ENCODE peak calls at places on chromosomes 11 and 22, in nine cellular contexts. D is CD8-positive, alpha-beta T cell; V is progenitor cell of endocrine pancreas; Y is IMR-90; T is GM13977; B is transverse colon; W is neural progenitor cell; I is cardiac muscle cell; J is type B pancreatic cell. U is an unnamed sample.

GRCh38 chr11:116771935-116772334 is 852 bp downstream of the BUD13 start:
- DNase-seq in I (no peak), Y (no peak), B (no peak), W (no peak), V (no peak), T (no peak), D (no peak), J (no peak), U (no peak)

GRCh38 chr11:113332638-113333329 is 18.4 kb downstream of the TTC12 start:
- DNase-seq in Y (no peak), D (no peak), I (no peak), B (no peak), V (no peak), W (no peak), T (peak), J (no peak), U (no peak)

GRCh38 chr22:44940121-44940520 is 69.7 kb downstream of the PHF21B start:
- DNase-seq in J (no peak), T (no peak), W (peak), Y (no peak), B (no peak), V (no peak), I (no peak), D (no peak), U (no peak)

GRCh38 chr11:57320719-57321387 is 3.9 kb downstream of the TNKS1BP1 start:
- DNase-seq in V (no peak), B (peak), I (no peak), D (no peak), W (no peak), J (no peak), Y (no peak), T (no peak), U (no peak)

GRCh38 chr11:82718307-82718706 is 15.4 kb downstream of the FAM181B start:
- DNase-seq in J (no peak), D (no peak), W (peak), Y (peak), I (peak), V (no peak), T (peak), B (no peak), U (peak)

GRCh38 chr11:103367650-103368049 is 258.4 kb downstream of the DYNC2H1 start:
- DNase-seq in W (no peak), T (no peak), I (no peak), D (no peak), J (no peak), V (no peak), Y (no peak), B (no peak), U (no peak)

GRCh38 chr11:6200975-6201374 is 2.0 kb downstream of the OR52W1 start:
- DNase-seq in J (no peak), V (no peak), B (peak), Y (no peak), D (no peak), W (no peak), T (no peak), I (peak), U (no peak)

GRCh38 chr22:31122532-31123291 is at the start of gene INPP5J:
- DNase-seq in T (no peak), Y (peak), J (no peak), W (peak), D (no peak), I (peak), B (peak), V (peak), U (peak)

GRCh38 chr11:63569570-63569969 is 6.4 kb upstream of the PLAAT2 start:
- DNase-seq in J (no peak), D (no peak), B (no peak), T (no peak), Y (no peak), W (no peak), V (no peak), I (no peak), U (no peak)

GRCh38 chr22:42962295-42963230 is 52.4 kb downstream of the PACSIN2 start:
- DNase-seq in D (no peak), W (no peak), B (peak), Y (peak), T (no peak), V (no peak), J (no peak), I (peak), U (no peak)

GRCh38 chr22:37482244-37482643 is 3.9 kb downstream of the MFNG start:
- DNase-seq in W (no peak), V (no peak), Y (peak), J (no peak), I (no peak), D (no peak), B (no peak), T (no peak), U (no peak)

GRCh38 chr11:103420593-103420992 is 311.4 kb downstream of the DYNC2H1 start:
- DNase-seq in I (no peak), W (no peak), J (no peak), B (no peak), V (no peak), Y (peak), T (no peak), D (no peak), U (no peak)

GRCh38 chr11:109853156-109853776 is 239.9 kb upstream of the ZC3H12C start:
- DNase-seq in B (no peak), D (no peak), J (no peak), V (no peak), W (peak), T (peak), I (peak), Y (peak), U (peak)

GRCh38 chr11:130580372-130580771 is 131.9 kb downstream of the ADAMTS15 start:
- DNase-seq in B (no peak), W (peak), V (no peak), I (peak), T (no peak), D (no peak), J (no peak), Y (peak), U (peak)

GRCh38 chr22:46929046-46929688 is 166.7 kb downstream of the TBC1D22A start:
- DNase-seq in J (no peak), Y (peak), V (no peak), D (no peak), B (no peak), W (no peak), I (no peak), T (no peak), U (no peak)

GRCh38 chr11:133362156-133362555 is 170.1 kb downstream of the OPCML start:
- DNase-seq in B (no peak), T (no peak), Y (no peak), J (no peak), W (no peak), D (no peak), I (no peak), V (no peak), U (no peak)

GRCh38 chr11:119737678-119738439 is 8.9 kb upstream of the NECTIN1 start:
- DNase-seq in V (no peak), D (no peak), W (no peak), J (no peak), I (no peak), Y (no peak), T (no peak), B (no peak), U (no peak)

GRCh38 chr11:1303196-1303821 is 6.1 kb downstream of the TOLLIP start:
- DNase-seq in W (peak), I (no peak), T (peak), Y (no peak), V (no peak), J (peak), D (no peak), B (peak), U (peak)

GRCh38 chr11:18731949-18732821 is 6.2 kb upstream of the IGSF22 start:
- DNase-seq in J (no peak), Y (peak), D (peak), T (peak), I (peak), B (peak), V (peak), W (peak), U (peak)

GRCh38 chr11:26027887-26028286 is 304.0 kb upstream of the ANO3 start:
- DNase-seq in B (no peak), V (no peak), D (no peak), W (no peak), I (no peak), J (no peak), Y (no peak), T (no peak), U (no peak)
- TF ChIP-seq CTCF in B (no peak), V (no peak), D (no peak), W (no peak), I (no peak), J (no peak), Y (no peak), T (no peak), U (no peak)

GRCh38 chr11:92540113-92540512 is 315.5 kb downstream of the FAT3 start:
- DNase-seq in J (no peak), B (no peak), T (no peak), W (no peak), I (no peak), Y (no peak), D (no peak), V (no peak), U (no peak)

GRCh38 chr11:92550411-92550810 is 325.8 kb downstream of the FAT3 start:
- DNase-seq in D (no peak), J (no peak), B (no peak), Y (no peak), I (no peak), W (peak), T (no peak), V (no peak), U (no peak)

GRCh38 chr11:92550871-92551270 is 326.3 kb downstream of the FAT3 start:
- DNase-seq in J (no peak), Y (no peak), D (no peak), I (no peak), W (no peak), V (no peak), T (no peak), B (no peak), U (no peak)

DNA sequence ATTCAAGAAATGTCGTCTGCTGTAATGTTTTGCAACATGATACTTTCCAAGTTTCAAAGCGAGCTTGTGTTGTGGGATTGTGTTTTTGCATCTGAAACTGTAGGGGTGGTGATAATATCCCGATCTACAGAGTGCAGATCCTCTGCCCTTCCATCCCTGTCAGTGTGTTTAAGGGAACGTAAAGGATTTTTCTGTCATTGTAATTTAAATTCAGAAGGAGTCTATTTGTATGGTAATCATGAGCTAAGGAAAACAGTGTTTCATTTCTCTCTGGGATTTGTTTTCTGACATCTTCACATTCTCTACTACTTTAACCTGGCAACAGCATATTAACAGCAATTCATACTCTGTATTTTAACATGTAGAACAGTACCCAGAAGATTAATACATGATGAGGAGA is 321.5 kb downstream of the FAT3 start:
- DNase-seq in Y (no peak), B (no peak), D (no peak), W (no peak), V (no peak), J (no peak), T (no peak), I (no peak), U (no peak)
- TF ChIP-seq CTCF in Y (no peak), B (no peak), D (no peak), W (no peak), V (no peak), J (no peak), T (no peak), I (no peak), U (no peak)

GRCh38 chr11:44632466-44633123 is 67.1 kb downstream of the CD82 start:
- DNase-seq in J (no peak), B (peak), I (peak), Y (no peak), D (peak), T (no peak), W (peak), V (peak), U (no peak)
- TF ChIP-seq CTCF in J (peak), B (peak), I (peak), Y (peak), D (no peak), T (peak), W (peak), V (peak), U (no peak)

DNA sequence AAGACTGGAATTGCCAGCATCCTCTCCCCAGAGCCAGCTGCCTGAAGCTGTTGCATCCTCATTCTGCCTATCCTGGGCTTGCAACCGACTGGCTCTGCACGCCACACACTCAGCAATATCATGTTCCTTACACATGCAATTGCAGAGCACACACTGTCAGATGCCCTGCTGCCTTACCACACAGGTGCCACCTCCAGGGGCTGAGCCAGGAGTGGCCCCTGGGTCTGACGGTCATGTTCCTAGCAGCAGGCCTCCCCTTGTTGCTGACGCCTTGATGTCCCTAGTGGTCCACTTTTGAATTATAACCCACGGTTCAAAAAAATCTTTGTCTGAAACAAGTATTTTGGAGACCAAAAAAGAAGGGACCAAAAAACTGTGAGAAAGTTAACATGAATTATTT is 18.5 kb upstream of the OR8B8 start:
- DNase-seq in D (no peak), W (no peak), Y (no peak), I (no peak), T (no peak), J (no peak), V (no peak), B (no peak), U (no peak)
- TF ChIP-seq CTCF in D (no peak), W (no peak), Y (no peak), I (no peak), T (no peak), J (no peak), V (no peak), B (no peak), U (no peak)

GRCh38 chr11:131932584-131933360 is 562.4 kb downstream of the NTM start:
- DNase-seq in V (no peak), D (no peak), B (no peak), J (no peak), I (no peak), Y (no peak), W (no peak), T (no peak), U (no peak)
- TF ChIP-seq CTCF in V (no peak), D (no peak), B (no peak), J (no peak), I (no peak), Y (no peak), W (no peak), T (no peak), U (no peak)

GRCh38 chr11:118639899-118640298 is 32.5 kb downstream of the PHLDB1 start:
- DNase-seq in I (no peak), T (no peak), V (no peak), Y (no peak), J (no peak), D (no peak), B (no peak), W (no peak), U (no peak)

GRCh38 chr11:118641463-118642019 is 34.1 kb downstream of the PHLDB1 start:
- DNase-seq in J (no peak), V (no peak), D (no peak), Y (no peak), B (peak), I (no peak), T (no peak), W (no peak), U (no peak)

GRCh38 chr11:118638726-118639125 is 31.3 kb downstream of the PHLDB1 start:
- DNase-seq in V (no peak), I (no peak), Y (no peak), J (no peak), T (no peak), D (no peak), B (no peak), W (no peak), U (no peak)

GRCh38 chr11:118643142-118643994 is 36.0 kb downstream of the PHLDB1 start:
- DNase-seq in I (no peak), T (no peak), B (no peak), Y (no peak), D (no peak), W (no peak), V (no peak), J (no peak), U (no peak)

DNA sequence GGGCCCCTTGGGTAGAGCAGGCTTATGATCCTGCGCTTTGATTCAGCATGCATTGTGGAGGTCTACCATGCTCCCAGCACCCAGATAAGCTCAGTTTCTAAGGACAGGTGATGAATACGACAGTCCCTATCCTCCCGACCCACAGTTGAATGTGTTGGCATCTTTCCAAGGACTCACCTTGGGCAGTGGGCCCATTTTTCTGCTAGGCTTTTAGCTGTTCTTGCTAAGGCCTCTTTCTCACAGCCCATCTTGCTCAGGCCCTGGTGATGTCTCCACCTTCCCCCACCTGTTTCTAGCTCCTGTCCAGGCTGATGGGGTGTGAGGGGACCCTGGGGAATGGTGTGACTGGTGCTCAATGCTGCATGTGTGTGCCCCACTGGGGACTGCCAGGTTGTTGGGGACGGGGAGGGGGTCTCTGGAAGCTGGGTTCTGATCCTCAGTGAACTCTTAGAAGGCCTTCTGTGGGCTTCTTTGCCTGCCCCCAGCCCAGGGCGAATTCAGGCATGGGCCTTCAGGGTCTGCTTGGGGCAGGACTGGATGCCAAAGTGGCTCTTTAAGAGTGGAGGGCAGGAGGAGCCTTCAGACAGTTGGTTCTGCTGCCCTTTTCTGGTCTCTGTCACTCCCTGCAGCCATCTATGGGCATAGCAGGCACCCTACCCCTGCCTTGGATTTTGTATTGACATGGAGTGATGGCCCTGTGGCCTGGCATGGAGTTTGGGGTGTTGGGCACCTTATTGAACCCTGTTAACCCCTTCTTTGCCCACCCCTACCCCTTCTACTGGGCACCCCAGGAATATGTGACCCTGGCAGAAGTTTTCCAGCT is 33.1 kb downstream of the PHLDB1 start:
- DNase-seq in I (no peak), T (no peak), D (no peak), W (no peak), V (no peak), J (no peak), Y (no peak), B (no peak), U (no peak)
- TF ChIP-seq CTCF in I (no peak), T (no peak), D (no peak), W (no peak), V (no peak), J (no peak), Y (no peak), B (peak), U (peak)

GRCh38 chr11:11865449-11865848 is 23.7 kb downstream of the USP47 start:
- DNase-seq in V (no peak), Y (no peak), T (no peak), I (no peak), W (no peak), B (no peak), D (no peak), J (no peak), U (no peak)
- TF ChIP-seq CTCF in V (no peak), Y (no peak), T (no peak), I (no peak), W (no peak), B (no peak), D (no peak), J (no peak), U (no peak)

DNA sequence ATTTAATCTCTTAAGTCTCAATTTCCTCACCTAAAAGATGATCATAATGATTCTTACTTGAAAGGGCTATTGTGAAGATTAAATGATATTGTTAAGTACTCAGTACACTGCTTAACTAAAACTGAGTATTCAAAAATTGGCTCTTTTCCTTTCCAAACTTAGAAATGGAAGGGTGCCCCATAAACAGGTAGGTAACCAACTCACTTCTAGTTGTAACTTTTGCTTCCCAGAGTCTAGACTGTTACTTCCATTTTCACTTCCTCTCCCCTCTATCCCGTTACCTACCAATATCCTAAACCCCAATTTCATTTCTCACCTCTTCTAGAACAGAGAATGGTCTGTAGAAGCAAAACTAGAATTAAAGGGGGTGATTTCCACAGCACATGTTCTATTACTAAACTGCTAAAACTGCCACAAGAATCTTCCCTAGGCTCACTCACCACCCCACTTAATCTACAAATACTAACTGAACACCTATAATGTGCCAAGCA is 50.0 kb downstream of the RRAS2 start:
- DNase-seq in I (no peak), J (no peak), W (no peak), T (no peak), Y (no peak), B (no peak), D (no peak), V (no peak), U (no peak)
- TF ChIP-seq CTCF in I (no peak), J (no peak), W (no peak), T (no peak), Y (no peak), B (no peak), D (no peak), V (no peak), U (peak)

DNA sequence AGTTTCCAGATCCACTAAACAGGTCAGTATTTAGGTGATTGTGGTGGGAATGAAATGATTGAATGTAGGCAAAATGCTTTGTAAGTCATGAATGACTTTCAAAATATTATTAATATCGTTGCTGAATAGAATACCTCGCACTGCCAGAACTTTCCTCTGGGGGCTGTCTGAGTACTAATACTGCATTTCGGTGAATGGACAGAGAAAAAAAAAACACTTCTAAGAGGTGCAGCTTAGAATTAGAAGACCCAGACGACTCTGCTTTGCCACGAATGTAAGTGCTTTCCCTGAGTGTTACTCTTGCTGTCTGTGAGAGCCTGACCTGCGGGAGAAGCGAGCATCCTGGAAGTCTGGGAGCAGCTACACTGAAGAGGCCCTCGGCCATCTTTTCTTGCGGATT is 95.0 kb downstream of the SCN3B start:
- DNase-seq in D (no peak), I (no peak), B (no peak), Y (peak), V (no peak), T (no peak), J (no peak), W (peak), U (no peak)
- TF ChIP-seq CTCF in D (no peak), I (peak), B (no peak), Y (peak), V (peak), T (no peak), J (peak), W (peak), U (no peak)

U was measured in RWPE1.